ENCODE peak calls at places on chromosomes 4 and X, in five cellular contexts. One of them, this sample, is unnamed.

GRCh38 chr4:138225477-138225876 is 16.7 kb downstream of the SLC7A11 start:
- DNase-seq in SK-N-SH: no peak
- DNase-seq in breast epithelium: no peak
- DNase-seq in CD8-positive, alpha-beta memory T cell: no peak
- DNase-seq in K562: no peak
- DNase-seq in this sample: no peak

GRCh38 chr4:6408263-6408662 is 64.2 kb downstream of the PPP2R2C start:
- DNase-seq in SK-N-SH: no peak
- DNase-seq in breast epithelium: no peak
- DNase-seq in CD8-positive, alpha-beta memory T cell: no peak
- DNase-seq in K562: peak; percentile 81
- DNase-seq in this sample: no peak

GRCh38 chr4:2928242-2929155 is 34.7 kb downstream of the NOP14 start:
- DNase-seq in SK-N-SH: no peak
- DNase-seq in breast epithelium: no peak
- DNase-seq in CD8-positive, alpha-beta memory T cell: no peak
- DNase-seq in K562: no peak
- DNase-seq in this sample: no peak

GRCh38 chr4:180500146-180500545 is 1743.1 kb upstream of the TENM3 start:
- DNase-seq in SK-N-SH: no peak
- DNase-seq in breast epithelium: no peak
- DNase-seq in CD8-positive, alpha-beta memory T cell: no peak
- DNase-seq in K562: no peak
- DNase-seq in this sample: no peak

GRCh38 chr4:58734030-58734673 is 1624.0 kb upstream of the IGFBP7 start:
- DNase-seq in SK-N-SH: no peak
- DNase-seq in breast epithelium: no peak
- DNase-seq in CD8-positive, alpha-beta memory T cell: no peak
- DNase-seq in K562: no peak
- DNase-seq in this sample: no peak

GRCh38 chrX:17680732-17681413 is 56.4 kb upstream of the SCML1 start:
- DNase-seq in SK-N-SH: no peak
- DNase-seq in breast epithelium: no peak
- DNase-seq in CD8-positive, alpha-beta memory T cell: no peak
- DNase-seq in K562: no peak
- DNase-seq in this sample: no peak

GRCh38 chrX:115324194-115324593 is 34.7 kb downstream of the LUZP4 start:
- DNase-seq in SK-N-SH: no peak
- DNase-seq in breast epithelium: no peak
- DNase-seq in CD8-positive, alpha-beta memory T cell: no peak
- DNase-seq in K562: no peak
- DNase-seq in this sample: no peak

GRCh38 chr4:108171541-108172230 is 3.0 kb upstream of the LEF1 start:
- DNase-seq in SK-N-SH: peak; percentile 27
- DNase-seq in breast epithelium: no peak
- DNase-seq in CD8-positive, alpha-beta memory T cell: peak; percentile 29
- DNase-seq in K562: no peak
- DNase-seq in this sample: no peak

GRCh38 chr4:29046716-29047115 is 1673.5 kb upstream of the PCDH7 start:
- DNase-seq in SK-N-SH: no peak
- DNase-seq in breast epithelium: no peak
- DNase-seq in CD8-positive, alpha-beta memory T cell: no peak
- DNase-seq in K562: no peak
- DNase-seq in this sample: no peak

GRCh38 chrX:119495734-119496520 is 27.7 kb downstream of the SLC25A5 start:
- DNase-seq in SK-N-SH: no peak
- DNase-seq in breast epithelium: no peak
- DNase-seq in CD8-positive, alpha-beta memory T cell: no peak
- DNase-seq in K562: no peak
- DNase-seq in this sample: peak; percentile 67

GRCh38 chr4:61541474-61541873 is 341.3 kb downstream of the ADGRL3 start:
- DNase-seq in SK-N-SH: no peak
- DNase-seq in breast epithelium: no peak
- DNase-seq in CD8-positive, alpha-beta memory T cell: no peak
- DNase-seq in K562: no peak
- DNase-seq in this sample: no peak

GRCh38 chr4:141686146-141686775 is 49.9 kb downstream of the IL15 start:
- DNase-seq in SK-N-SH: no peak
- DNase-seq in breast epithelium: no peak
- DNase-seq in CD8-positive, alpha-beta memory T cell: no peak
- DNase-seq in K562: no peak
- DNase-seq in this sample: no peak

GRCh38 chr4:26256016-26256415 is 64.8 kb upstream of the RBPJ start:
- DNase-seq in SK-N-SH: no peak
- DNase-seq in breast epithelium: no peak
- DNase-seq in CD8-positive, alpha-beta memory T cell: no peak
- DNase-seq in K562: no peak
- DNase-seq in this sample: no peak

GRCh38 chrX:109920325-109920724 is 82.6 kb upstream of the TMEM164 start:
- DNase-seq in SK-N-SH: peak; percentile 38
- DNase-seq in breast epithelium: no peak
- DNase-seq in CD8-positive, alpha-beta memory T cell: no peak
- DNase-seq in K562: peak; percentile 14
- DNase-seq in this sample: no peak
- H3K9me3 ChIP-seq in SK-N-SH: no peaks in the 10 kb centered on the region
- H3K9me3 ChIP-seq in breast epithelium: no peaks in the 10 kb centered on the region
- H3K9me3 ChIP-seq in CD8-positive, alpha-beta memory T cell: no peaks in the 10 kb centered on the region
- H3K9me3 ChIP-seq in K562: no peaks in the 10 kb centered on the region
- H3K9me3 ChIP-seq in this sample: no peaks in the 10 kb centered on the region

GRCh38 chr4:106584590-106584989 is 216.0 kb upstream of the GIMD1 start:
- DNase-seq in SK-N-SH: no peak
- DNase-seq in breast epithelium: no peak
- DNase-seq in CD8-positive, alpha-beta memory T cell: no peak
- DNase-seq in K562: no peak
- DNase-seq in this sample: no peak

GRCh38 chr4:106583567-106583966 is 215.0 kb upstream of the GIMD1 start:
- DNase-seq in SK-N-SH: no peak
- DNase-seq in breast epithelium: no peak
- DNase-seq in CD8-positive, alpha-beta memory T cell: no peak
- DNase-seq in K562: no peak
- DNase-seq in this sample: no peak

GRCh38 chr4:106588906-106589305 is 220.3 kb upstream of the GIMD1 start:
- DNase-seq in SK-N-SH: no peak
- DNase-seq in breast epithelium: no peak
- DNase-seq in CD8-positive, alpha-beta memory T cell: no peak
- DNase-seq in K562: no peak
- DNase-seq in this sample: no peak

GRCh38 chr4:106585920-106586349 is 217.4 kb upstream of the GIMD1 start:
- DNase-seq in SK-N-SH: no peak
- DNase-seq in breast epithelium: no peak
- DNase-seq in CD8-positive, alpha-beta memory T cell: no peak
- DNase-seq in K562: no peak
- DNase-seq in this sample: no peak

DNA sequence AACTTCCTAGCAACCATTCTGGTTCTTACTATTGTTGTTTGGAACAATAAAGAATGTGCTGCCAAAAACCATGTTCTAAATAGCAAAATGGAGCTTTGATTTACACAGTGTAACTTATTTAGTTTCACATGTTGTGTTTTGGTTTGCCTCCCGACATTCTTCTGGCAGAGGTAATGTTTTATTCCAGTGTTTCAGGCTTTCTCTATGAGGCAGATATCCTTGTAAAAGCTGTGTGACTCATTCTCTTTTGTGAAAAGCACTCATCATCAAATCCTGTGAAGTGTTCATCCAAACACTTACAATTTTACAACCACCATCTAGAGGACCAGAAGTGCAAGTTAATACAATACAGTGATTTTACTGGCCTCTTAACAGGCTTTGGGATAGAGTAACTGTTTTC is 219.0 kb upstream of the GIMD1 start:
- DNase-seq in SK-N-SH: no peak
- DNase-seq in breast epithelium: no peak
- DNase-seq in CD8-positive, alpha-beta memory T cell: no peak
- DNase-seq in K562: no peak
- DNase-seq in this sample: no peak
- H3K4me1 ChIP-seq in SK-N-SH: peaks cover 46% of the 10 kb centered on the region
- H3K4me1 ChIP-seq in breast epithelium: no peaks in the 10 kb centered on the region
- H3K4me1 ChIP-seq in CD8-positive, alpha-beta memory T cell: no peaks in the 10 kb centered on the region
- H3K4me1 ChIP-seq in K562: no peaks in the 10 kb centered on the region
- H3K4me1 ChIP-seq in this sample: peaks cover 13% of the 10 kb centered on the region

GRCh38 chrX:151323054-151323453 is 74.0 kb upstream of the VMA21 start:
- DNase-seq in SK-N-SH: no peak
- DNase-seq in breast epithelium: peak; percentile 20
- DNase-seq in CD8-positive, alpha-beta memory T cell: no peak
- DNase-seq in K562: no peak
- DNase-seq in this sample: no peak
- H3K27me3 ChIP-seq in SK-N-SH: no peaks in the 10 kb centered on the region
- H3K27me3 ChIP-seq in breast epithelium: peaks cover 7% of the 10 kb centered on the region
- H3K27me3 ChIP-seq in CD8-positive, alpha-beta memory T cell: no peaks in the 10 kb centered on the region
- H3K27me3 ChIP-seq in K562: no peaks in the 10 kb centered on the region
- H3K27me3 ChIP-seq in this sample: no peaks in the 10 kb centered on the region

GRCh38 chr4:120018786-120019185 is 47.9 kb downstream of the MAD2L1 start:
- DNase-seq in SK-N-SH: no peak
- DNase-seq in breast epithelium: no peak
- DNase-seq in CD8-positive, alpha-beta memory T cell: no peak
- DNase-seq in K562: no peak
- DNase-seq in this sample: no peak
- H3K9me3 ChIP-seq in SK-N-SH: no peaks in the 10 kb centered on the region
- H3K9me3 ChIP-seq in breast epithelium: no peaks in the 10 kb centered on the region
- H3K9me3 ChIP-seq in CD8-positive, alpha-beta memory T cell: no peaks in the 10 kb centered on the region
- H3K9me3 ChIP-seq in K562: no peaks in the 10 kb centered on the region
- H3K9me3 ChIP-seq in this sample: no peaks in the 10 kb centered on the region

GRCh38 chr4:146134761-146135160 is 40.8 kb upstream of the LSM6 start:
- DNase-seq in SK-N-SH: peak; percentile 18
- DNase-seq in breast epithelium: peak; percentile 78
- DNase-seq in CD8-positive, alpha-beta memory T cell: no peak
- DNase-seq in K562: no peak
- DNase-seq in this sample: no peak
- H3K4me1 ChIP-seq in SK-N-SH: no peaks in the 10 kb centered on the region
- H3K4me1 ChIP-seq in breast epithelium: no peaks in the 10 kb centered on the region
- H3K4me1 ChIP-seq in CD8-positive, alpha-beta memory T cell: no peaks in the 10 kb centered on the region
- H3K4me1 ChIP-seq in K562: no peaks in the 10 kb centered on the region
- H3K4me1 ChIP-seq in this sample: no peaks in the 10 kb centered on the region

GRCh38 chr4:8128096-8128856 is 30.3 kb downstream of the ABLIM2 start:
- DNase-seq in SK-N-SH: peak; percentile 67
- DNase-seq in breast epithelium: no peak
- DNase-seq in CD8-positive, alpha-beta memory T cell: no peak
- DNase-seq in K562: peak; percentile 13
- DNase-seq in this sample: no peak
- H3K27me3 ChIP-seq in SK-N-SH: no peaks in the 10 kb centered on the region
- H3K27me3 ChIP-seq in breast epithelium: no peaks in the 10 kb centered on the region
- H3K27me3 ChIP-seq in CD8-positive, alpha-beta memory T cell: no peaks in the 10 kb centered on the region
- H3K27me3 ChIP-seq in K562: peaks cover 23% of the 10 kb centered on the region
- H3K27me3 ChIP-seq in this sample: no peaks in the 10 kb centered on the region

DNA sequence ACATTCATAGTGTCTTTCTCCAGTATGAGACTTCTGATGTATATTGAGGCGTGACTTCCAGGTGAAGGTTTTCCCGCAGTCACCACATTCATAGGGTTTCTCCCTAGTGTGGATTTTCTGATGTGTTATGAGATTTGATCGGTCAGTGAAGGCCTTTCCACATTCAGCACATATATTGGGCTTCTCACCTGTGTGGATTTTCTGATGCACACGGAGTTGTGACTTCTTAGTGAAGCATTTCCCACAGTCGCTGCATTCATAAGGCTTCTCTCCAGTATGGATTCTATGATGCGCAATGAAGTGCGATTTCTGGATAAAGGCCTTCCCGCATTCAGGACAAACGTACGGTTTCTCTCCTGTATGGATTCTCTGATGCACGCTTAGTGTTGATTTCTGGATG is 35.4 kb downstream of the ZNF41 start:
- DNase-seq in SK-N-SH: no peak
- DNase-seq in breast epithelium: no peak
- DNase-seq in CD8-positive, alpha-beta memory T cell: no peak
- DNase-seq in K562: no peak
- DNase-seq in this sample: no peak
- H3K9me3 ChIP-seq in SK-N-SH: no peaks in the 10 kb centered on the region
- H3K9me3 ChIP-seq in breast epithelium: peaks cover 17% of the 10 kb centered on the region
- H3K9me3 ChIP-seq in CD8-positive, alpha-beta memory T cell: peaks cover 21% of the 10 kb centered on the region
- H3K9me3 ChIP-seq in K562: peaks cover 7% of the 10 kb centered on the region
- H3K9me3 ChIP-seq in this sample: no peaks in the 10 kb centered on the region

GRCh38 chr4:89296399-89296798 is 11.2 kb downstream of the GPRIN3 start:
- DNase-seq in SK-N-SH: no peak
- DNase-seq in breast epithelium: no peak
- DNase-seq in CD8-positive, alpha-beta memory T cell: no peak
- DNase-seq in K562: no peak
- DNase-seq in this sample: no peak

GRCh38 chr4:89298160-89298559 is 9.4 kb downstream of the GPRIN3 start:
- DNase-seq in SK-N-SH: no peak
- DNase-seq in breast epithelium: no peak
- DNase-seq in CD8-positive, alpha-beta memory T cell: peak; percentile 55
- DNase-seq in K562: no peak
- DNase-seq in this sample: no peak

GRCh38 chr4:89295415-89295927 is 12.1 kb downstream of the GPRIN3 start:
- DNase-seq in SK-N-SH: no peak
- DNase-seq in breast epithelium: no peak
- DNase-seq in CD8-positive, alpha-beta memory T cell: no peak
- DNase-seq in K562: no peak
- DNase-seq in this sample: no peak

GRCh38 chr4:89298788-89299152 is 8.8 kb downstream of the GPRIN3 start:
- DNase-seq in SK-N-SH: no peak
- DNase-seq in breast epithelium: no peak
- DNase-seq in CD8-positive, alpha-beta memory T cell: no peak
- DNase-seq in K562: no peak
- DNase-seq in this sample: no peak

DNA sequence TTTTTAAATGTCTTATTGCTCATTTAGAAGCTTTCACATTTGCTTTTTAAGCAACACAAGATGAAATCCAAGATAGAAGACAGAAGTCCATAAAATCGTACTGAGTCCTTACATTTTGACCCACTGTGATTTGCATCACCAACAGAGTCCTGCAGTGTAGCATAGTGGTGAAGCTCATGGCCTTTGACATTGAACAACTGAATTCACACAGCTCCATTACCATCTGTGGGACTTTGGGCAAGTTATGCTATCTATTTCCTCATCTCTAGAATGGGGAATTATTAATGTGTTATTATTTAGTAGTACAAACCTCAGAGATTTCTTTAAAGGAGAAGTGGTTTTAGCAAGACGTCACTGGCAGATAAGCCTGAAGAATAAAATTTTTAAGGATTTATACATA is 10.7 kb downstream of the GPRIN3 start:
- DNase-seq in SK-N-SH: no peak
- DNase-seq in breast epithelium: no peak
- DNase-seq in CD8-positive, alpha-beta memory T cell: no peak
- DNase-seq in K562: no peak
- DNase-seq in this sample: no peak
- H3K4me1 ChIP-seq in SK-N-SH: no peaks in the 10 kb centered on the region
- H3K4me1 ChIP-seq in breast epithelium: no peaks in the 10 kb centered on the region
- H3K4me1 ChIP-seq in CD8-positive, alpha-beta memory T cell: peaks cover 89% of the 10 kb centered on the region
- H3K4me1 ChIP-seq in K562: no peaks in the 10 kb centered on the region
- H3K4me1 ChIP-seq in this sample: peaks cover 9% of the 10 kb centered on the region

GRCh38 chr4:76897522-76898384 is at the start of gene SOWAHB:
- DNase-seq in SK-N-SH: peak; percentile 58
- DNase-seq in breast epithelium: peak; percentile 67
- DNase-seq in CD8-positive, alpha-beta memory T cell: peak; percentile 23
- DNase-seq in K562: no peak
- DNase-seq in this sample: peak; percentile 92
- H3K27me3 ChIP-seq in SK-N-SH: peaks cover 28% of the 10 kb centered on the region
- H3K27me3 ChIP-seq in breast epithelium: no peaks in the 10 kb centered on the region
- H3K27me3 ChIP-seq in CD8-positive, alpha-beta memory T cell: peaks cover 26% of the 10 kb centered on the region
- H3K27me3 ChIP-seq in K562: peaks cover 50% of the 10 kb centered on the region
- H3K27me3 ChIP-seq in this sample: no peaks in the 10 kb centered on the region

GRCh38 chrX:13357925-13358324 is 38.1 kb upstream of the ATXN3L start:
- DNase-seq in SK-N-SH: no peak
- DNase-seq in breast epithelium: peak; percentile 37
- DNase-seq in CD8-positive, alpha-beta memory T cell: no peak
- DNase-seq in K562: no peak
- DNase-seq in this sample: no peak

GRCh38 chrX:13364230-13364629 is 44.4 kb upstream of the ATXN3L start:
- DNase-seq in SK-N-SH: no peak
- DNase-seq in breast epithelium: no peak
- DNase-seq in CD8-positive, alpha-beta memory T cell: no peak
- DNase-seq in K562: no peak
- DNase-seq in this sample: no peak

GRCh38 chrX:13360146-13360545 is 40.3 kb upstream of the ATXN3L start:
- DNase-seq in SK-N-SH: no peak
- DNase-seq in breast epithelium: no peak
- DNase-seq in CD8-positive, alpha-beta memory T cell: no peak
- DNase-seq in K562: no peak
- DNase-seq in this sample: no peak
- H3K9me3 ChIP-seq in SK-N-SH: no peaks in the 10 kb centered on the region
- H3K9me3 ChIP-seq in breast epithelium: no peaks in the 10 kb centered on the region
- H3K9me3 ChIP-seq in CD8-positive, alpha-beta memory T cell: no peaks in the 10 kb centered on the region
- H3K9me3 ChIP-seq in K562: no peaks in the 10 kb centered on the region
- H3K9me3 ChIP-seq in this sample: no peaks in the 10 kb centered on the region